ENCODE peak calls at places on chromosomes 5 and 9, in four cellular contexts. D is tibial nerve, F is psoas muscle, N is gastrocnemius medialis. B is an unnamed sample.

GRCh38 chr5:137278476-137278875 is 220.7 kb downstream of the SPOCK1 start:
- DNase-seq in D (no peak), N (no peak), F (no peak), B (no peak)

GRCh38 chr9:120571443-120572257 is 8.3 kb downstream of the CDK5RAP2 start:
- DNase-seq in F (peak; percentile 87), D (no peak), N (peak; percentile 84), B (peak; percentile 90)

GRCh38 chr5:141694479-141694878 is 12.4 kb upstream of the ARAP3 start:
- DNase-seq in F (no peak), D (no peak), N (no peak), B (no peak)

GRCh38 chr9:96874201-96874785 is 20.0 kb upstream of the ZNF782 start:
- DNase-seq in N (peak; percentile 53), F (no peak), D (no peak), B (no peak)

GRCh38 chr5:114360816-114361723 is 800 bp upstream of the KCNN2 start:
- DNase-seq in D (no peak), F (peak; percentile 51), N (no peak), B (peak; percentile 75)

GRCh38 chr9:36543916-36544315 is 28.8 kb upstream of the MELK start:
- DNase-seq in D (peak; percentile 62), F (peak; percentile 64), N (peak; percentile 50), B (no peak)

GRCh38 chr5:146667633-146668032 is 151.6 kb upstream of the GPR151 start:
- DNase-seq in D (no peak), N (no peak), F (no peak), B (no peak)

GRCh38 chr9:16869961-16870605 is 387 bp downstream of the BNC2 start:
- DNase-seq in F (no peak), D (no peak), N (no peak), B (no peak)

GRCh38 chr9:93183663-93184438 is at the start of gene WNK2:
- DNase-seq in F (no peak), D (no peak), N (no peak), B (no peak)

GRCh38 chr5:30100929-30101328 is 1092.6 kb upstream of the CDH6 start:
- DNase-seq in F (no peak), N (no peak), D (no peak), B (no peak)

GRCh38 chr9:107336718-107337360 is 53.8 kb downstream of the RAD23B start:
- DNase-seq in F (no peak), N (peak; percentile 57), D (no peak), B (no peak)

GRCh38 chr9:120392711-120393110 is 187.3 kb downstream of the CDK5RAP2 start:
- DNase-seq in D (no peak), N (no peak), F (no peak), B (no peak)

GRCh38 chr9:88059469-88059868 is 78.8 kb downstream of the SPATA31C2 start:
- DNase-seq in D (no peak), F (no peak), N (no peak), B (no peak)

GRCh38 chr9:86734762-86735161 is 212.5 kb downstream of the GAS1 start:
- DNase-seq in N (no peak), D (no peak), F (no peak), B (no peak)

DNA sequence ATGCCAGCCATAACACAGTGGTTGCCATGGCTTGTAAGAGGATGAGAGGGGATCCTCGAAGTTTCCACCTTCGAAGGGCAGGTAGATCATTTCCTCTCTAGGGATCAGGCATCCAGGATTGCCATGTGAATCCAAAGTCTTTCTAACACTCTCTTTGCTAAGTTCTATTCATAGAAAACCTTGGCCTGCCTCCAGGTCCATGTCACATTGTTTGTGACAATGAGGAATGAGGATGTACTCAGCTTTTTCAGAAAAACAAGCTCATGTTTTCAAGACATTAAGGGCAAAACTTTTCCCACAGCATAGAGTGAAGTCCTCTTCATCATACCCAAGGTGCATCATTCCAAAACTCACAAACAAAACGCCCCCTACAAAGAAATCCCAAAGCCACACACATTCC is 19.6 kb downstream of the ESM1 start:
- DNase-seq in N (no peak), D (no peak), F (no peak), B (no peak)
- TF ChIP-seq CTCF in N (no peak), D (no peak), F (no peak), B (no peak)

GRCh38 chr9:21557428-21557768 is 75.3 kb upstream of the IFNE start:
- DNase-seq in F (no peak), D (no peak), N (no peak), B (no peak)
- H3K4me1 ChIP-seq in F (peaks cover 4% of the 10 kb centered on the region), D (no peaks in the 10 kb centered on the region), N (no peaks in the 10 kb centered on the region), B (no peaks in the 10 kb centered on the region)

GRCh38 chr5:43553381-43553780 is 3.5 kb downstream of the PAIP1 start:
- DNase-seq in D (no peak), N (no peak), F (no peak), B (no peak)

GRCh38 chr5:43543434-43543833 is 13.4 kb downstream of the PAIP1 start:
- DNase-seq in N (no peak), D (no peak), F (no peak), B (no peak)

GRCh38 chr5:43548358-43548757 is 8.5 kb downstream of the PAIP1 start:
- DNase-seq in D (no peak), N (no peak), F (no peak), B (no peak)

DNA sequence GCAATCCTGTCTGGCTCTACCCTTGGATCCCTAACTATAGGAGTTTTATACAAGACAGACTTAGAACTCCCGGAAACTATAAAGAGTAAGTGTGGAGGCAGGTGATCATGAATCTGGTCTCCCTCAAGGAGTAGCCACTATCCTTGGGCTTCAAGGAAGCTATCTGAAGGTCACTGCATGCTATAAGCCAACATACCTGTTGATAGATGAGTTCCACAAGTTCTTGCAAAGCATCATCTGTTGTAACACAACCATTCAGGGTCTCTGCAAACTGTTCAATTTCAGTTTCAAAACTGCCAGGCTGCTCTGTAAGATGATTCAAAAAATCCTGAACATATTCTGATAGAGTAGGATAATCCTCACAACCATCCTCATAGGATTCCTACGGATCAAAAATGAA is 9.3 kb downstream of the PAIP1 start:
- DNase-seq in F (no peak), D (no peak), N (no peak), B (no peak)
- H3K36me3 ChIP-seq in F (peaks cover 10% of the 10 kb centered on the region), D (peaks cover 4% of the 10 kb centered on the region), N (peaks cover 55% of the 10 kb centered on the region), B (no peaks in the 10 kb centered on the region)

GRCh38 chr5:64347308-64347707 is 158.5 kb upstream of the RGS7BP start:
- DNase-seq in D (no peak), F (no peak), N (no peak), B (no peak)
- TF ChIP-seq CTCF in D (no peak), F (no peak), N (no peak), B (no peak)

DNA sequence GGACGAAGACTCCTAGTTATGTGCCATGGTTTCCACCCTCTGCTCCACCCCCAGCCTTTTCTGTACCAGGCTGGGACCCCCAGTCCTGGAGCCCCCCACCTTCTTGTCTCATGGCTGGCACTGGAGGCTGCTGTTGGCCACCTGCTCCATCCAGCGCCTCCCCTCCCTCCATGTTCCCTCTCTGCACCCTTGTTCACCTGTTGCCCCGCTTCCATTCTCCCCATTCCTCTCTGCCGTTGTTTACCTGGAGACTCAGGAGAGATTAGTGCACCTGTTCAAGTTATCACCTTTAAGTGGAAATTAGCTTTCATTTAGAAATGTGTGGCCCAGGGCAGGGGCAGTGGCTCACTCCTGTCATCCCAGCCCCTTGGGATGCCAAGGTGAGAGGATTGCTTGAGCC is 7.2 kb downstream of the NTMT1 start:
- DNase-seq in F (no peak), N (no peak), D (no peak), B (no peak)
- H3K4me1 ChIP-seq in F (peaks cover 40% of the 10 kb centered on the region), N (peaks cover 40% of the 10 kb centered on the region), D (no peaks in the 10 kb centered on the region), B (no peaks in the 10 kb centered on the region)